ENCODE peak calls at places on chromosomes 4 and X, in five cellular contexts. One of them, this sample, is unnamed.

GRCh38 chr4:54063224-54063623 is 1.2 kb downstream of the CHIC2 start:
- DNase-seq in testis: no peak
- DNase-seq in right atrium auricular region: no peak
- DNase-seq in heart right ventricle: no peak
- DNase-seq in cardiac fibroblast: peak
- DNase-seq in this sample: peak

GRCh38 chr4:8523175-8523574 is 57.0 kb upstream of the GPR78 start:
- DNase-seq in cardiac fibroblast: no peak
- DNase-seq in right atrium auricular region: no peak
- DNase-seq in testis: no peak
- DNase-seq in heart right ventricle: no peak
- DNase-seq in this sample: no peak

GRCh38 chrX:154396948-154397887 is 959 bp upstream of the RPL10 start:
- DNase-seq in testis: peak
- DNase-seq in cardiac fibroblast: peak
- DNase-seq in right atrium auricular region: peak
- DNase-seq in heart right ventricle: peak
- DNase-seq in this sample: peak

GRCh38 chr4:40357738-40358137 is 22.6 kb downstream of the CHRNA9 start:
- DNase-seq in testis: no peak
- DNase-seq in right atrium auricular region: no peak
- DNase-seq in cardiac fibroblast: no peak
- DNase-seq in heart right ventricle: no peak
- DNase-seq in this sample: no peak

GRCh38 chr4:38667005-38667771 is 3.2 kb downstream of the KLF3 start:
- DNase-seq in cardiac fibroblast: peak
- DNase-seq in right atrium auricular region: peak
- DNase-seq in testis: peak
- DNase-seq in heart right ventricle: peak
- DNase-seq in this sample: peak

GRCh38 chr4:141977433-141977832 is 341.1 kb downstream of the IL15 start:
- DNase-seq in cardiac fibroblast: no peak
- DNase-seq in testis: no peak
- DNase-seq in heart right ventricle: no peak
- DNase-seq in right atrium auricular region: no peak
- DNase-seq in this sample: no peak

GRCh38 chrX:145735036-145735435 is 82.6 kb upstream of the SLITRK2 start:
- DNase-seq in right atrium auricular region: no peak
- DNase-seq in heart right ventricle: no peak
- DNase-seq in testis: no peak
- DNase-seq in cardiac fibroblast: no peak
- DNase-seq in this sample: peak

GRCh38 chrX:138294951-138295350 is 416.6 kb downstream of the FGF13 start:
- DNase-seq in cardiac fibroblast: no peak
- DNase-seq in testis: no peak
- DNase-seq in heart right ventricle: no peak
- DNase-seq in right atrium auricular region: no peak
- DNase-seq in this sample: no peak

GRCh38 chrX:39974228-39974627 is 123.5 kb downstream of the BCOR start:
- DNase-seq in heart right ventricle: no peak
- DNase-seq in testis: no peak
- DNase-seq in right atrium auricular region: no peak
- DNase-seq in cardiac fibroblast: no peak
- DNase-seq in this sample: no peak

GRCh38 chrX:48683411-48683982 is at the start of gene WAS:
- DNase-seq in heart right ventricle: no peak
- DNase-seq in cardiac fibroblast: no peak
- DNase-seq in testis: no peak
- DNase-seq in right atrium auricular region: no peak
- DNase-seq in this sample: no peak

GRCh38 chr4:150366487-150366999 is 215.4 kb upstream of the MAB21L2 start:
- DNase-seq in heart right ventricle: no peak
- DNase-seq in cardiac fibroblast: no peak
- DNase-seq in right atrium auricular region: no peak
- DNase-seq in testis: no peak
- DNase-seq in this sample: no peak

GRCh38 chr4:103307479-103308042 is 109.4 kb upstream of the CENPE start:
- DNase-seq in heart right ventricle: no peak
- DNase-seq in cardiac fibroblast: no peak
- DNase-seq in right atrium auricular region: no peak
- DNase-seq in testis: no peak
- DNase-seq in this sample: no peak

GRCh38 chr4:86999244-86999643 is 64.4 kb downstream of the AFF1 start:
- DNase-seq in cardiac fibroblast: no peak
- DNase-seq in right atrium auricular region: no peak
- DNase-seq in testis: no peak
- DNase-seq in heart right ventricle: no peak
- DNase-seq in this sample: no peak

GRCh38 chr4:26788341-26788733 is 72.3 kb upstream of the STIM2 start:
- DNase-seq in right atrium auricular region: no peak
- DNase-seq in heart right ventricle: no peak
- DNase-seq in testis: no peak
- DNase-seq in cardiac fibroblast: no peak
- DNase-seq in this sample: no peak

GRCh38 chrX:119677654-119677981 is 15.3 kb downstream of the SEPTIN6 start:
- DNase-seq in cardiac fibroblast: no peak
- DNase-seq in testis: no peak
- DNase-seq in right atrium auricular region: no peak
- DNase-seq in heart right ventricle: no peak
- DNase-seq in this sample: no peak

GRCh38 chrX:43269201-43269600 is 386.9 kb upstream of the MAOA start:
- DNase-seq in testis: no peak
- DNase-seq in cardiac fibroblast: no peak
- DNase-seq in right atrium auricular region: no peak
- DNase-seq in heart right ventricle: no peak
- DNase-seq in this sample: no peak

GRCh38 chrX:154135458-154136229 is 8.4 kb upstream of the OPN1LW start:
- DNase-seq in heart right ventricle: no peak
- DNase-seq in cardiac fibroblast: no peak
- DNase-seq in right atrium auricular region: no peak
- DNase-seq in testis: no peak
- DNase-seq in this sample: no peak

DNA sequence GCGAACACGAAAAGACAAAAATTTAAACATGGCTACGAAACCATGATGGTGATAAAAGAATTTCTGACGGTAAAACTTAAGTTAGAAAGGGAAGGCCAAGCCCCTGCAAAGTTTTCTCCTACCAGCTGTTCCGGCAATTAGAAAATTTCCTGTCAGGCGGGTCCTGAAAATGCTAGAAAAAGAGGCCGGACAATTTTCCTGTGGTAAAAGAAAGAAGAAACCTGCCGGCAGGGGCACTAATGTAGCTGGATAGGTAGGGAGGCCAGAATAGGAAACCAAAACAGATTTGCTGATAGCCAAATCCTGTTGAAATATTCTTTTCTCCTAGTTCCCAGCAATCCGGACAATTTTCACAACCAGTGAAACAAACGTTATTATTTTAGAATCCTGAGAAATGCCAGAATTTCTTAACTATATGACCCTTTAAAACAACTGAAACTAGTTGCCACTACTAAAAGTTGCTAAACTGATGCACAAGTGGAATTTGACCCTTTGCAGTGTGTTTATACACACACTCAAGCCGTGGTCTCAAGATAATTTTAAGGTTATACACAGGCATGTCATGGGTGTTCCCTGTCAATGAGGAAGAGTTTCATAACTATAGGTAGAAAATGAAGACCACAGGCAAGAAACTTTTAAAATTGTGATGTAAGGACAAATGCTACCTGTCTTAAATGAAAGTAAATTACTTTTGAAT is 47.8 kb downstream of the RPS6KA3 start:
- DNase-seq in testis: peak
- DNase-seq in heart right ventricle: no peak
- DNase-seq in right atrium auricular region: no peak
- DNase-seq in cardiac fibroblast: peak
- DNase-seq in this sample: peak
- H3K4me3 ChIP-seq in testis: no peak
- H3K4me3 ChIP-seq in heart right ventricle: peak
- H3K4me3 ChIP-seq in right atrium auricular region: peak
- H3K4me3 ChIP-seq in cardiac fibroblast: no peak
- H3K4me3 ChIP-seq in this sample: no peak

GRCh38 chr4:48194986-48195773 is 61.1 kb upstream of the TXK start:
- DNase-seq in cardiac fibroblast: no peak
- DNase-seq in heart right ventricle: no peak
- DNase-seq in right atrium auricular region: no peak
- DNase-seq in testis: no peak
- DNase-seq in this sample: peak
- H3K4me3 ChIP-seq in cardiac fibroblast: no peak
- H3K4me3 ChIP-seq in heart right ventricle: no peak
- H3K4me3 ChIP-seq in right atrium auricular region: no peak
- H3K4me3 ChIP-seq in testis: no peak
- H3K4me3 ChIP-seq in this sample: no peak

GRCh38 chr4:73836373-73837269 is at the start of gene CXCL6:
- DNase-seq in testis: peak
- DNase-seq in cardiac fibroblast: peak
- DNase-seq in right atrium auricular region: no peak
- DNase-seq in heart right ventricle: peak
- DNase-seq in this sample: peak
- H3K4me3 ChIP-seq in testis: peak
- H3K4me3 ChIP-seq in cardiac fibroblast: peak
- H3K4me3 ChIP-seq in right atrium auricular region: peak
- H3K4me3 ChIP-seq in heart right ventricle: peak
- H3K4me3 ChIP-seq in this sample: peak

DNA sequence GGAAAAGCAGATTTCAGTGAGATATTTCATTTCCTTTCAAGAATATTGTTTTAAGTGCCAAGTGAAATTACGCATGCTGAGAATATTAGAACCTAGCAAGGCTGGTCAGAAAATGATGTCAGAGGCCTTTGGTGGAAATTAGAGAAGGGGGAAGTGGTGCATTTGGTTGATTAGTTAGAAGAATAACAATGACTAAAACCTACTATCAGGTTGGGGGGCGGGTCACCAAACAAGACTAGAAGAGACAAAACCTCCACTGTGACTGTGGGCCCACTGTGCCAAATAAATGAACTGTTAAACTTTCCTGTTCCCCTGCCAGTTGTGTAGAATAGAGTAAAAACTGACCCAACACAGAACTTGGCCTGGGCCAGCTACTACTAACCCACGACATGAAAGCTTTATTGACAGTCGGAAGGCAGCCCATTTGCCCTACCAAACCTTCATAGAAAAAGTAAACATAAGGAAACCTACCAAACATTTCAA is 2.9 kb downstream of the RAPGEF2 start:
- DNase-seq in testis: no peak
- DNase-seq in right atrium auricular region: no peak
- DNase-seq in cardiac fibroblast: peak
- DNase-seq in heart right ventricle: no peak
- DNase-seq in this sample: peak
- H3K4me3 ChIP-seq in testis: no peak
- H3K4me3 ChIP-seq in right atrium auricular region: peak
- H3K4me3 ChIP-seq in cardiac fibroblast: no peak
- H3K4me3 ChIP-seq in heart right ventricle: peak
- H3K4me3 ChIP-seq in this sample: no peak

DNA sequence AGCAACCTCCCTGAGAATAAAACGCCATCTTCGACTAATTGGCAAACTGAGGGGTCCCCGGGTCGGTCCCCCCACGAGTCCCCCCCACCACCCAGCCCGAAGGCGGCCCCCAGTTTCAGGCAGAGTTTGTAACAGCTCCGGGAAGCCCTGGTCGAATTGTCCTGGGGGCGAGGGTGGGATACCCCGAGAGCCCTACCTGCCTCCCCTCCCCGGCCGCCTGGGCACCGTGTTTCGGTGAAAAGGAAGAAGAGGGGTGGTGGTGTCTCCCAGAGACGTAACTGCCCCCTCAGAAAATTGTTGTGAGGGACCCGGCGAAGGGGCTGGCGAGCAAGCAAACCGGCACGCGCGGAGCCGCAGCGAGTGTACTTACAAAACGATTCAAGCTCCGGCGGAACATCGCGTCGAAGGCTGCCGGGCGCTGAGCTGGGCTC is 1.2 kb downstream of the ATP11C start:
- DNase-seq in cardiac fibroblast: no peak
- DNase-seq in right atrium auricular region: no peak
- DNase-seq in testis: no peak
- DNase-seq in heart right ventricle: no peak
- DNase-seq in this sample: no peak
- H3K4me3 ChIP-seq in cardiac fibroblast: peak
- H3K4me3 ChIP-seq in right atrium auricular region: peak
- H3K4me3 ChIP-seq in testis: peak
- H3K4me3 ChIP-seq in heart right ventricle: peak
- H3K4me3 ChIP-seq in this sample: peak

DNA sequence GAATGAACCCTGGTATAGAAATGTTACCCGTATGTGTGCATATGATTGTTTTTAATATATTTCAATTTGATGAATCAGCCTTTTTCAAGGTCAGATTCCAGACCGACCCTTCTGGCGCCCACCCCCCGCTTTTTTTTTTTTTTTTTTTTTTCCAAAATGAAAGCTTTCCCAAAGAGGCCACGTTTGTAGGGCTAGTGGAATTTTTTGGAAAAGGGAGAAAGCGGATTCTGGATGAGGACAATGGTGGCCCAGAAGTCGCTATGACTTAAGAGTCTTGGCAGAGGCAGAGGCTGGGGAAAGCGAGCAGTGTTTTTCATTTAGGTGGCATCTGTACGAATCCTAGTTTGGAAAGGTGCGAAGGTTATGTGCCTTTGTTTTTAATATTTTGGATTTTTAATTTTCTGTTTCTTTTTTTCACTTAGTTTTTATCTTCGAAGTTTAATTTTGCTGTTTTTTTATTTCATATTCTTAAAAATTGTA is 14.6 kb downstream of the NDUFB11 start:
- DNase-seq in cardiac fibroblast: peak
- DNase-seq in heart right ventricle: no peak
- DNase-seq in testis: no peak
- DNase-seq in right atrium auricular region: no peak
- DNase-seq in this sample: no peak
- H3K4me3 ChIP-seq in cardiac fibroblast: peak
- H3K4me3 ChIP-seq in heart right ventricle: peak
- H3K4me3 ChIP-seq in testis: peak
- H3K4me3 ChIP-seq in right atrium auricular region: peak
- H3K4me3 ChIP-seq in this sample: peak

DNA sequence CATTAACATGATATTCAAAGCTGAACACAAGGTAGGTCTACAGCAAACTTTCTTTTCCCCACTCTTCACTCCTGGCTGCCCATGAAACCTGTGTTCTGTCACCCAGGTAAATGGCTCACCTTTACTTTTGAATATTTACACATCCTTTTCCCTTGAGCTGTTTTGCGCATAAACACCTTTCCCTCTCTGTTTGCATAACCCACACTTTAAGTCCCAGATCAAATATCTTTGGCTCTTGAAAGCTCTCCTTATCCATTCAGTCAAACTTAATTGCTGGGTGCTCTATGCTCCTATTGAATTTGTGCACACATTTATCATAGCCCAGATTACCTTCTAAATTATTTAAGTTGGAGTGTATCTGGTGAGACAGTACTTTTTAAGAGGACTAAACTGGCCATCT is 51.7 kb upstream of the ATP8A1 start:
- DNase-seq in testis: no peak
- DNase-seq in right atrium auricular region: no peak
- DNase-seq in heart right ventricle: no peak
- DNase-seq in cardiac fibroblast: no peak
- DNase-seq in this sample: no peak
- H3K4me3 ChIP-seq in testis: no peak
- H3K4me3 ChIP-seq in right atrium auricular region: no peak
- H3K4me3 ChIP-seq in heart right ventricle: no peak
- H3K4me3 ChIP-seq in cardiac fibroblast: no peak
- H3K4me3 ChIP-seq in this sample: no peak

DNA sequence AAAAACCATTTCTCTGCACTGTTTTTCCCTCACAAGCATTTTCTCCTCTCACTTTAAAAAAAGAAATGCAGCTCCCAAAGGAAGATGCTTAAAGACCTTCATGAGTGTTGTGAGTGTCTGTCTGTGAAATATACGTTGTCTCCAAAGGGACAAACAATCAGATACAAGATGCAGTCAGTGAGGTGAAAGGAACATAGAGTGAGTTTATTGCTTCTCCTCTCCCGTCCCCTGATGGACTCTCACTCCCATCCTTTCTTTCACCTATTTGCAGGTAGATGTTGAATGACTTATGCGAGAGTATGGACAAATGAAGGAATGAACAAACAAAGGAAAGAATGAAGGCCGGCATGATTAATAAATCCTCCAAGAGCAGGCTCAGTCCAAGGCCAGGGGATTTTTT is 561.2 kb upstream of the DIPK2B start:
- DNase-seq in testis: no peak
- DNase-seq in heart right ventricle: no peak
- DNase-seq in right atrium auricular region: no peak
- DNase-seq in cardiac fibroblast: no peak
- DNase-seq in this sample: no peak
- H3K4me3 ChIP-seq in testis: no peak
- H3K4me3 ChIP-seq in heart right ventricle: no peak
- H3K4me3 ChIP-seq in right atrium auricular region: no peak
- H3K4me3 ChIP-seq in cardiac fibroblast: no peak
- H3K4me3 ChIP-seq in this sample: peak

This sample was measured in fibroblast of lung.